ENCODE peak calls at places on chromosome X, in ten cellular contexts. E, N, H, O, Q, P, V, I, T and B are unnamed samples.

GRCh38 chrX:153633607-153634180 is 13.3 kb upstream of the DUSP9 start:
- DNase-seq in N (no peak), V (no peak), Q (no peak), T (no peak), H (no peak), P (no peak), I (no peak), E (no peak), O (no peak), B (no peak)

GRCh38 chrX:71496476-71496875 is 36.4 kb upstream of the OGT start:
- DNase-seq in T (no peak), Q (no peak), O (no peak), N (no peak), V (no peak), E (no peak), I (no peak), H (no peak), P (no peak), B (no peak)

GRCh38 chrX:123964155-123964554 is 2.6 kb downstream of the STAG2 start:
- DNase-seq in P (no peak), V (no peak), T (no peak), O (no peak), I (no peak), Q (no peak), H (no peak), N (no peak), E (no peak), B (no peak)

GRCh38 chrX:122567911-122568310 is 616.2 kb upstream of the GRIA3 start:
- DNase-seq in Q (no peak), N (no peak), O (no peak), P (no peak), V (no peak), I (no peak), E (no peak), T (no peak), H (no peak), B (no peak)

GRCh38 chrX:73768886-73769285 is 205.9 kb downstream of the CHIC1 start:
- DNase-seq in E (no peak), N (no peak), P (no peak), T (no peak), V (no peak), O (no peak), H (no peak), Q (no peak), I (no peak), B (no peak)

GRCh38 chrX:72002886-72003285 is 92.2 kb downstream of the NHSL2 start:
- DNase-seq in N (no peak), O (no peak), E (no peak), T (no peak), V (no peak), H (no peak), P (no peak), I (peak), Q (no peak), B (no peak)

GRCh38 chrX:108582151-108582550 is 142.5 kb downstream of the COL4A5 start:
- DNase-seq in N (no peak), T (no peak), I (no peak), E (no peak), V (no peak), O (no peak), Q (no peak), H (no peak), P (no peak), B (peak)

GRCh38 chrX:8743126-8743732 is 11.3 kb upstream of the ANOS1 start:
- DNase-seq in H (no peak), T (no peak), V (peak), I (peak), P (peak), E (no peak), Q (no peak), N (peak), O (no peak), B (no peak)

GRCh38 chrX:53631156-53631555 is 55.4 kb downstream of the HUWE1 start:
- DNase-seq in O (no peak), I (no peak), N (no peak), P (no peak), V (no peak), Q (no peak), E (no peak), T (no peak), H (no peak), B (no peak)

GRCh38 chrX:56564182-56564885 is 907 bp downstream of the UBQLN2 start:
- DNase-seq in P (peak), I (no peak), N (peak), Q (no peak), O (no peak), T (no peak), H (no peak), V (no peak), E (no peak), B (peak)

GRCh38 chrX:117996918-117997480 is 119.6 kb downstream of the KLHL13 start:
- DNase-seq in E (peak), V (no peak), H (no peak), T (no peak), P (peak), I (no peak), N (no peak), O (no peak), Q (no peak), B (no peak)

GRCh38 chrX:33336783-33337182 is 125.4 kb upstream of the DMD start:
- DNase-seq in I (no peak), O (no peak), P (no peak), V (no peak), E (no peak), Q (no peak), H (no peak), N (no peak), T (no peak), B (no peak)

GRCh38 chrX:3712080-3712869 is 1.2 kb downstream of the PRKX start:
- DNase-seq in P (no peak), E (no peak), O (no peak), T (no peak), I (no peak), V (peak), N (no peak), Q (no peak), H (no peak), B (no peak)

GRCh38 chrX:29699214-29699613 is 516.1 kb upstream of the MAGEB2 start:
- DNase-seq in E (no peak), T (no peak), Q (no peak), V (no peak), H (no peak), N (no peak), I (no peak), O (no peak), P (no peak), B (no peak)

GRCh38 chrX:100376581-100376980 is 33.5 kb downstream of the PCDH19 start:
- DNase-seq in H (no peak), E (no peak), N (no peak), V (no peak), T (no peak), I (no peak), Q (no peak), P (no peak), O (no peak), B (no peak)

GRCh38 chrX:65866146-65866545 is 173.7 kb downstream of the VSIG4 start:
- DNase-seq in T (no peak), Q (no peak), P (no peak), E (no peak), O (no peak), N (peak), H (no peak), I (no peak), V (no peak), B (no peak)

GRCh38 chrX:123083924-123084323 is 100.2 kb upstream of the GRIA3 start:
- DNase-seq in T (no peak), I (no peak), Q (no peak), O (no peak), E (no peak), H (no peak), N (no peak), V (no peak), P (no peak), B (no peak)

GRCh38 chrX:102846544-102847236 is 90.4 kb upstream of the RAB40AL start:
- DNase-seq in Q (no peak), E (no peak), V (no peak), T (no peak), I (no peak), H (no peak), N (no peak), O (no peak), P (no peak), B (no peak)

GRCh38 chrX:119475389-119476101 is 7.3 kb downstream of the SLC25A5 start:
- DNase-seq in I (no peak), Q (no peak), O (no peak), H (no peak), N (no peak), E (no peak), T (no peak), V (no peak), P (no peak), B (no peak)

GRCh38 chrX:103211012-103211715 is 3.7 kb upstream of the BEX4 start:
- DNase-seq in P (peak), T (no peak), I (no peak), H (no peak), N (peak), Q (no peak), V (no peak), E (no peak), O (peak), B (no peak)

GRCh38 chrX:40085714-40086113 is 12.0 kb downstream of the BCOR start:
- DNase-seq in T (no peak), E (no peak), V (no peak), H (no peak), O (no peak), I (no peak), N (no peak), P (no peak), Q (no peak), B (no peak)

GRCh38 chrX:276588-277171 is 4.5 kb upstream of the PLCXD1 start:
- DNase-seq in V (peak), N (no peak), O (no peak), I (no peak), H (no peak), Q (no peak), E (peak), P (peak), T (no peak), B (no peak)

GRCh38 chrX:55919367-55920221 is 202.0 kb downstream of the RRAGB start:
- DNase-seq in H (no peak), V (no peak), N (no peak), Q (no peak), E (no peak), P (no peak), I (no peak), T (no peak), O (no peak), B (no peak)

GRCh38 chrX:47283015-47283771 is 50.4 kb downstream of the USP11 start:
- DNase-seq in E (no peak), Q (no peak), O (no peak), T (no peak), P (peak), N (no peak), I (no peak), H (no peak), V (no peak), B (no peak)

GRCh38 chrX:3939967-3940610 is 226.6 kb upstream of the PRKX start:
- DNase-seq in Q (no peak), V (no peak), I (no peak), T (no peak), N (no peak), P (peak), O (no peak), H (no peak), E (no peak), B (no peak)

GRCh38 chrX:150438165-150438564 is 75.0 kb downstream of the MAMLD1 start:
- DNase-seq in P (no peak), V (no peak), O (no peak), E (no peak), T (no peak), I (no peak), N (no peak), Q (no peak), H (no peak), B (no peak)

GRCh38 chrX:14357314-14357713 is 172.0 kb upstream of the GLRA2 start:
- DNase-seq in T (no peak), N (no peak), I (no peak), Q (no peak), V (no peak), E (no peak), P (no peak), H (no peak), O (no peak), B (no peak)

GRCh38 chrX:47523297-47523696 is 37.7 kb upstream of the ARAF start:
- DNase-seq in E (no peak), I (peak), T (peak), N (peak), H (peak), O (peak), P (peak), V (peak), Q (no peak), B (peak)

GRCh38 chrX:1932231-1932630 is 317.4 kb downstream of the ASMT start:
- DNase-seq in I (no peak), E (no peak), Q (no peak), V (no peak), O (no peak), N (no peak), T (no peak), H (no peak), P (no peak), B (no peak)

GRCh38 chrX:154598656-154599055 is 13.7 kb downstream of the CTAG1A start:
- DNase-seq in I (no peak), P (no peak), Q (no peak), H (no peak), N (no peak), O (no peak), T (no peak), V (no peak), E (no peak), B (no peak)

GRCh38 chrX:19647731-19648588 is 132.7 kb upstream of the MAP3K15 start:
- DNase-seq in Q (no peak), O (no peak), I (no peak), H (no peak), P (no peak), E (no peak), N (no peak), V (no peak), T (no peak), B (no peak)

GRCh38 chrX:18676050-18676449 is 4.1 kb upstream of the RS1 start:
- DNase-seq in H (no peak), I (no peak), N (no peak), P (no peak), O (no peak), T (no peak), Q (no peak), V (no peak), E (no peak), B (no peak)

DNA sequence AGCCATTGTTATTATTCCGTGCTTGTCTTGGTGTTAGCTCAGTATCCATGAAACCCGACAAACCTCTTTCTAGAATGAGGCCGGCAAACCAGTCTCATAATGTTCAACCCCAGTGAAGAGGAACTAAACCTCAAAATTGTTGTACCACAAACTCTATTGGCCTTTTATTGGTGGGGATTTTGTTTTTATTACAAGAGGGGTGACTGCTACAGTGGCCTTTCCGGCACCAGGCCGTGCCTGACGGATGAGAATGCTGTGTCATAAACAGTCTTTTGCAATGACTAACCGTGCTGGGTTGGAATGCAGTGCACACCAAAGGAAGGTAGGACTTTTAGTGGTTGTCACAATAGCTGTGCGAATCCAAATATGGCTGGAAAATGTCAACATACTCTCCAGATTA is 60.8 kb downstream of the SHROOM2 start:
- DNase-seq in Q (no peak), I (no peak), N (no peak), T (no peak), H (no peak), O (no peak), E (no peak), P (no peak), V (no peak), B (no peak)
- H3K27ac ChIP-seq in Q (no peak), I (no peak), N (no peak), T (no peak), H (no peak), O (no peak), E (no peak), P (no peak), V (no peak), B (no peak)

DNA sequence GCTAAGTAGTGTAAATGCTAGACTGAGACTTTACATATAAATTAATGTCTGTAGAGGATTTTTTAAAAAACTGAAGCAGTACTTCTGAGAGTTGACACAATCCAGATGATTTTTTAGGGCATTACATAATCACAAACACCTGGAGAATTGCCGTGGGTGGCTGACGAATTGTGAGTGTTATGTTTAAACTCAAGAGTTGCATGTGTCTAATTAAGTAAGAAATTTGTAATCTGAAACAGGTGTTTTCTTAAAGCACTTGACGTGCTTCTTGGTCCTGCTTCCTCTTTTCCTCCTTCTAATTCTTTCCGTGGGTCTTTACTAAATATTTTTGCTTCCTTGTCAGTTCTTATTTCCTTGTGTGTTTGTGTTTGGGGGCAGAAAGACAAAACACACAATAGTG is 27.8 kb downstream of the PIR start:
- DNase-seq in I (no peak), T (no peak), V (no peak), N (no peak), E (no peak), P (peak), O (no peak), Q (no peak), H (no peak), B (no peak)
- H3K27ac ChIP-seq in I (no peak), T (peak), V (no peak), N (no peak), E (no peak), P (peak), O (no peak), Q (no peak), H (peak), B (no peak)

GRCh38 chrX:51487960-51488267 is 8.5 kb downstream of the NUDT11 start:
- DNase-seq in Q (no peak), N (no peak), E (no peak), V (no peak), H (no peak), I (no peak), T (no peak), O (no peak), P (no peak), B (no peak)

GRCh38 chrX:51484616-51485015 is 11.8 kb downstream of the NUDT11 start:
- DNase-seq in O (no peak), Q (no peak), N (no peak), H (no peak), P (no peak), V (no peak), T (no peak), E (no peak), I (no peak), B (no peak)
- H3K27ac ChIP-seq in O (no peak), Q (no peak), N (no peak), H (no peak), P (no peak), V (no peak), T (no peak), E (no peak), I (no peak), B (no peak)

DNA sequence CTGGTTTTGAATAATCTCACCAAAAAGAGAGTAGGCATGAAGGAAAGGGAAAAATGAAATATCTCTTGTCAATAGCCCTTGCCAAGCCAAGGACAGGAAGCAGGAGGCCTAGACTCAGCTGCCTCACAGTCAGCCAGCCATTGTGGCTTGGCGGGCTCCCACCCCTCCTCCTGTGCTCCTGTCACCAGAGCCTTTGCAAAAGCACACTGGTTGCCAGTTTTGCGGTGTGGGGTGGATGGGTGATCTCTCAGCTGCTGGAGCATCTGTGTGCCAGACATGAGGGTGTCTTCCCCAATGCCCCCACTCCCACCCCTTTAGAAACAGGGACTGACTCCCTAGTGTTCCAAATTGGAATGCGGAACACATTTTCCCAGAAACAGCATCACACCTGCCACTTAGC is 26.1 kb downstream of the ARHGEF6 start:
- DNase-seq in N (peak), E (no peak), T (peak), P (no peak), O (no peak), V (no peak), H (no peak), Q (no peak), I (no peak), B (no peak)
- H3K27ac ChIP-seq in N (no peak), E (no peak), T (peak), P (no peak), O (no peak), V (no peak), H (no peak), Q (no peak), I (no peak), B (no peak)

GRCh38 chrX:31166416-31166815 is 94.6 kb upstream of the FTHL17 start:
- DNase-seq in H (no peak), I (no peak), O (no peak), Q (no peak), V (no peak), T (no peak), N (no peak), E (no peak), P (no peak), B (no peak)
- H3K27ac ChIP-seq in H (no peak), I (no peak), O (no peak), Q (no peak), V (no peak), T (no peak), N (no peak), E (no peak), P (no peak), B (no peak)

DNA sequence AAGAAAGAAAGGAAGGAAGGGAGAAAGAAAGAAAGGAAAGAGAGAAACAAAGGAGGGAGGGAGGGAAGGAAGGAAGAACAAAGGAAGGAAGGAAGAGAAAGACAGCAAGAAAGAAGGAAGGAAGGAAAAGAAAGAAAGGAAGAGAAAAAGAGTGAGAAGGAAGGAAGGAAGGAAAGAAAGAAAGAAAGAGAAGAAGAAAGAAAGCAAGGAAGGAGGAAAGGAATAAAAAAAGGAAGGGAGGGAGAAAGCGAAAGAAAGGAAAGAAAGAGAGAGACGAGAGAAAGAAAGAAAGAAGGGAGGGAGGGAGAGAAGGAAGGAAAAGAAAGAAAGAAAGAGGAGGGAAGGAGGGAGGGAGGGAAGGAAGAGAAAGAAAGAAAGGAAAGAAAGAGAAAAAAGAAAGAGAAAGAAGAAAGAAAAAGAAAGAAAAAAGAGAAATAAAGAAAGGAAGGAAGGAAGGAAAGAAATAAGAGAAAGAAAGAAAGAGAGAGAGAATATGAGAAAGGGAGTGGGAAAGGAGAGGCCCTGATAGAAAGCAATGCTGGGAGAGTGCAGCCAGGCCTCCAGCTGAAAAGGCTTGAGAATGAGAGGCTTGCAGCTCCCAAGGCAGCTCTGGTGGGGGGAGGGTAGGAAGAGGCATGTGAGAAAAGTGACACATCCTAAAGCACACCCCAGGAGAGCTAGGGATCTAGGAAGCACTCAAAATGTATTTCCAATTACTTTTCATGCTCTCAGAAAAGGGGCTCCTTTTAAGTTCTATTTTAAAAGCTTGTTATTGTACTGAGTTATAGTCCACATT is 134.0 kb upstream of the ZIC3 start:
- DNase-seq in T (no peak), N (no peak), P (no peak), E (no peak), O (no peak), Q (no peak), V (no peak), I (no peak), H (no peak), B (no peak)
- H3K27ac ChIP-seq in T (no peak), N (no peak), P (no peak), E (no peak), O (no peak), Q (no peak), V (no peak), I (no peak), H (no peak), B (no peak)